ENCODE peak calls at places on chromosomes 7 and 10, in eight cellular contexts. K, W, E, N, I, F, Q and V are unnamed samples.
A peak's percentile ranks its signal among the peaks of the same experiment; 100 is the strongest.

GRCh38 chr10:49652416-49653385 is 26.8 kb upstream of the C10orf53 start:
- DNase-seq in N (no peak), K (no peak), W (no peak), E (no peak), F (no peak), I (no peak), Q (no peak), V (no peak)

GRCh38 chr10:61565819-61566560 is 96.7 kb upstream of the CABCOCO1 start:
- DNase-seq in E (no peak), I (no peak), W (no peak), K (no peak), Q (no peak), F (no peak), N (no peak), V (no peak)

GRCh38 chr10:87864497-87865059 is 1.2 kb downstream of the PTEN start:
- DNase-seq in I (no peak), K (no peak), E (no peak), N (no peak), W (no peak), F (peak; percentile 59), Q (no peak), V (no peak)

GRCh38 chr7:91465595-91466061 is 201.4 kb downstream of the FZD1 start:
- DNase-seq in K (no peak), I (no peak), E (no peak), Q (no peak), F (peak; percentile 93), W (no peak), N (no peak), V (no peak)

GRCh38 chr7:130065500-130066152 is 4.7 kb upstream of the KLHDC10 start:
- DNase-seq in F (no peak), Q (no peak), E (peak; percentile 57), I (no peak), N (no peak), K (no peak), W (peak; percentile 37), V (no peak)

GRCh38 chr7:26667514-26668133 is 196.8 kb downstream of the SKAP2 start:
- DNase-seq in N (no peak), Q (peak; percentile 36), W (peak; percentile 90), F (peak; percentile 96), I (peak; percentile 81), E (peak; percentile 46), K (peak; percentile 49), V (peak; percentile 45)

GRCh38 chr7:156540619-156541165 is 99.9 kb upstream of the RNF32 start:
- DNase-seq in N (no peak), W (no peak), I (no peak), Q (no peak), K (no peak), E (no peak), F (no peak), V (no peak)

GRCh38 chr10:60901561-60902235 is 42.3 kb downstream of the RHOBTB1 start:
- DNase-seq in N (no peak), F (peak; percentile 59), W (no peak), K (no peak), I (peak; percentile 52), Q (no peak), E (peak; percentile 75), V (peak; percentile 83)

GRCh38 chr10:124508070-124508667 is 46.5 kb downstream of the LHPP start:
- DNase-seq in N (no peak), Q (no peak), F (no peak), W (no peak), I (no peak), K (no peak), E (no peak), V (no peak)

GRCh38 chr10:86387221-86387794 is 20.7 kb upstream of the GRID1 start:
- DNase-seq in E (no peak), W (no peak), F (no peak), K (no peak), N (no peak), Q (no peak), I (no peak), V (no peak)

GRCh38 chr7:125061-125471 is 67.3 kb upstream of the FAM20C start:
- DNase-seq in Q (no peak), E (no peak), K (no peak), W (no peak), F (no peak), I (no peak), N (no peak), V (no peak)

GRCh38 chr10:130472236-130472635 is 336.0 kb downstream of the GLRX3 start:
- DNase-seq in W (no peak), E (no peak), I (no peak), F (no peak), Q (no peak), N (no peak), K (no peak), V (no peak)

GRCh38 chr7:49635800-49636199 is 137.6 kb upstream of the VWC2 start:
- DNase-seq in Q (no peak), W (no peak), N (no peak), K (no peak), E (no peak), F (no peak), I (no peak), V (no peak)

GRCh38 chr7:3427957-3428356 is 126.9 kb downstream of the SDK1 start:
- DNase-seq in E (no peak), W (no peak), K (no peak), F (no peak), Q (no peak), I (no peak), N (no peak), V (no peak)

GRCh38 chr10:61692447-61692846 is 29.7 kb downstream of the CABCOCO1 start:
- DNase-seq in W (no peak), F (peak; percentile 47), K (no peak), E (no peak), N (no peak), Q (no peak), I (no peak), V (no peak)

GRCh38 chr7:143250822-143251221 is 12.4 kb upstream of the GSTK1 start:
- DNase-seq in F (no peak), E (no peak), I (no peak), W (no peak), K (no peak), N (no peak), Q (no peak), V (no peak)

GRCh38 chr7:84847790-84848189 is 339.1 kb downstream of the SEMA3D start:
- DNase-seq in K (no peak), E (no peak), Q (no peak), W (peak; percentile 16), N (no peak), F (no peak), I (no peak), V (no peak)

GRCh38 chr7:28020302-28020940 is 160.2 kb downstream of the JAZF1 start:
- DNase-seq in N (peak; percentile 29), E (peak; percentile 38), F (peak; percentile 80), K (peak; percentile 46), I (peak; percentile 65), Q (peak; percentile 43), W (peak; percentile 77), V (peak; percentile 75)

GRCh38 chr10:109932391-109932790 is 9.1 kb upstream of the XPNPEP1 start:
- DNase-seq in F (no peak), E (no peak), Q (no peak), I (no peak), N (no peak), K (no peak), W (peak; percentile 55), V (no peak)

GRCh38 chr10:26463986-26464385 is 25.8 kb downstream of the APBB1IP start:
- DNase-seq in Q (no peak), W (no peak), I (no peak), F (no peak), E (no peak), K (no peak), N (no peak), V (no peak)

GRCh38 chr10:17287151-17287550 is 59.1 kb downstream of the VIM start:
- DNase-seq in F (no peak), E (no peak), K (no peak), Q (no peak), N (no peak), W (no peak), I (no peak), V (no peak)
- TF ChIP-seq POLR2A in F (no peak), E (no peak), K (no peak), Q (no peak), N (no peak), W (no peak), I (no peak), V (no peak)

GRCh38 chr10:69959911-69960310 is 92.7 kb upstream of the MACROH2A2 start:
- DNase-seq in Q (no peak), I (no peak), K (no peak), E (no peak), W (no peak), F (no peak), N (no peak), V (no peak)

GRCh38 chr10:69961864-69962745 is 90.5 kb upstream of the MACROH2A2 start:
- DNase-seq in W (no peak), N (no peak), I (no peak), Q (no peak), K (no peak), E (no peak), F (no peak), V (no peak)

GRCh38 chr10:69962746-69963135 is 89.9 kb upstream of the MACROH2A2 start:
- DNase-seq in Q (no peak), K (no peak), N (no peak), I (no peak), F (no peak), E (no peak), W (no peak), V (no peak)

GRCh38 chr10:69960606-69961167 is 92.0 kb upstream of the MACROH2A2 start:
- DNase-seq in K (no peak), N (no peak), I (no peak), F (no peak), Q (no peak), W (no peak), E (no peak), V (no peak)

GRCh38 chr10:69961168-69961863 is 91.3 kb upstream of the MACROH2A2 start:
- DNase-seq in K (no peak), E (no peak), Q (no peak), I (no peak), F (no peak), W (no peak), N (no peak), V (no peak)
- TF ChIP-seq CTCF in K (no peak), E (peak; percentile 24), Q (peak; percentile 20), I (peak; percentile 10), F (peak; percentile 45), W (no peak), N (no peak), V (no peak)

GRCh38 chr7:20214787-20215669 is 2.2 kb downstream of the MACC1 start:
- DNase-seq in F (no peak), Q (no peak), N (no peak), W (no peak), E (no peak), K (no peak), I (no peak), V (no peak)
- TF ChIP-seq POLR2A in F (no peak), Q (no peak), N (no peak), W (no peak), E (no peak), K (no peak), I (no peak), V (no peak)

DNA sequence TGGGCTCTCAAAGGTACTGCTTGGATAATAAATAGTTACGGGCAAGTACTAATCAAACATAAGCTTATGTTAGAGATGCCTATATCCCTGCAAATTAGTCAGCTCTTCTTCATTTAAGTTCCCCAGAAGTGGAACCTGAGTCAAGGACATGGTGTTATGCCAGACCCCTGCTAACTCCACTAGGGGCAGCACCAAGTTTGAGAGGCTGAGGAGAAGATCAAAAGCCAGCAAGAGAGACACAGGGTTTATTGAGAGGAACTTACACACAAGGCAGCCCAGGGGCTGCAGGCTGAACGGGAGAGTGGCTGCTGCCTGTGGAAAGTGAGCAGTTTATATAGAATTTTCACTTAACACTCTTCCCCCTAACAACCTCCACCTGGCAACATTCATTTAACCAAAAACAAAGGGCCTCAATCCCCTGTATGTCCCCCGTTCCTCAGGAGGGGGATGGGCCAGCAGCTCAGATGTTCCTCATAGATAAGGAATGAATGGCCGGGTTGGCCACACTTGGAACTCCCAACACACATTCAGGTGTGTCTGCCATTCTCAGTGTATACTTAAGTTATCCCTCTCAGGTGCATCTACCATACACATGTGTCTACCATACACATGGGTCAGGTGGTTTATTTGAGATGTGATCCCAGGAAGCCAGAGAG is 62.6 kb upstream of the GHITM start:
- DNase-seq in N (no peak), F (no peak), W (peak; percentile 18), K (peak; percentile 27), I (no peak), Q (no peak), E (no peak), V (no peak)
- TF ChIP-seq CTCF in N (no peak), F (peak; percentile 11), W (peak; percentile 44), K (peak; percentile 35), I (no peak), Q (peak; percentile 48), E (no peak), V (no peak)